ENCODE peak calls at places on chromosome 13, in four cellular contexts. D, I, N and E are unnamed samples.

GRCh38 chr13:32535140-32535539 is 3.5 kb downstream of the N4BP2L2 start:
- DNase-seq in D (no peak), I (no peak), N (no peak), E (no peak)

GRCh38 chr13:102838273-102838672 is 7.6 kb upstream of the ERCC5 start:
- DNase-seq in D (no peak), I (no peak), N (no peak), E (peak; percentile 54)

GRCh38 chr13:104008075-104008474 is 941.9 kb upstream of the SLC10A2 start:
- DNase-seq in D (no peak), I (no peak), N (no peak), E (no peak)

GRCh38 chr13:43356566-43356965 is 333.2 kb downstream of the DNAJC15 start:
- DNase-seq in D (no peak), I (no peak), N (no peak), E (no peak)

GRCh38 chr13:42883771-42884170 is 102.4 kb downstream of the FAM216B start:
- DNase-seq in D (peak; percentile 2), I (no peak), N (no peak), E (peak; percentile 68)

GRCh38 chr13:39217471-39217870 is 179.2 kb downstream of the NHLRC3 start:
- DNase-seq in D (no peak), I (no peak), N (no peak), E (no peak)

GRCh38 chr13:80921556-80921955 is 580.6 kb upstream of the SPRY2 start:
- DNase-seq in D (no peak), I (no peak), N (no peak), E (no peak)

GRCh38 chr13:98480915-98481510 is 95.9 kb downstream of the STK24 start:
- DNase-seq in D (no peak), I (no peak), N (no peak), E (no peak)

GRCh38 chr13:39561971-39562370 is 41.0 kb downstream of the LHFPL6 start:
- DNase-seq in D (no peak), I (no peak), N (no peak), E (no peak)

GRCh38 chr13:77810891-77811290 is 107.7 kb downstream of the EDNRB start:
- DNase-seq in D (no peak), I (no peak), N (no peak), E (no peak)

GRCh38 chr13:59442461-59442860 is 721.3 kb downstream of the DIAPH3 start:
- DNase-seq in D (no peak), I (no peak), N (no peak), E (no peak)

GRCh38 chr13:111937763-111938375 is 129.1 kb upstream of the SOX1 start:
- DNase-seq in D (no peak), I (no peak), N (no peak), E (no peak)

GRCh38 chr13:33514362-33514761 is 228.8 kb upstream of the STARD13 start:
- DNase-seq in D (no peak), I (no peak), N (no peak), E (no peak)

GRCh38 chr13:103140001-103140671 is 73.9 kb upstream of the SLC10A2 start:
- DNase-seq in D (peak; percentile 16), I (no peak), N (no peak), E (peak; percentile 2)

GRCh38 chr13:107680115-107680514 is 535.2 kb downstream of the LIG4 start:
- DNase-seq in D (no peak), I (no peak), N (no peak), E (no peak)

GRCh38 chr13:112616586-112617381 is 28.8 kb upstream of the TUBGCP3 start:
- DNase-seq in D (peak; percentile 55), I (no peak), N (peak; percentile 41), E (no peak)

GRCh38 chr13:39149896-39150295 is 111.6 kb downstream of the NHLRC3 start:
- DNase-seq in D (no peak), I (no peak), N (no peak), E (no peak)

GRCh38 chr13:83272076-83272475 is 610.2 kb downstream of the SLITRK1 start:
- DNase-seq in D (no peak), I (no peak), N (no peak), E (no peak)

GRCh38 chr13:85693889-85694511 is 105.2 kb downstream of the SLITRK6 start:
- DNase-seq in D (no peak), I (no peak), N (no peak), E (no peak)

GRCh38 chr13:102847272-102848234 is 1.7 kb downstream of the ERCC5 start:
- DNase-seq in D (peak; percentile 19), I (no peak), N (no peak), E (no peak)

GRCh38 chr13:20823071-20823470 is 49.3 kb upstream of the EEF1AKMT1 start:
- DNase-seq in D (no peak), I (no peak), N (no peak), E (no peak)

GRCh38 chr13:26517931-26518330 is 39.6 kb upstream of the WASF3 start:
- DNase-seq in D (no peak), I (no peak), N (no peak), E (no peak)

GRCh38 chr13:41409611-41410010 is 47.7 kb upstream of the RGCC start:
- DNase-seq in D (no peak), I (no peak), N (no peak), E (no peak)

GRCh38 chr13:41413907-41414306 is 43.4 kb upstream of the RGCC start:
- DNase-seq in D (no peak), I (no peak), N (no peak), E (no peak)

GRCh38 chr13:41411060-41411459 is 46.3 kb upstream of the RGCC start:
- DNase-seq in D (no peak), I (no peak), N (no peak), E (no peak)

GRCh38 chr13:41408061-41408460 is 49.3 kb upstream of the RGCC start:
- DNase-seq in D (no peak), I (no peak), N (no peak), E (no peak)

GRCh38 chr13:41411536-41411935 is 45.8 kb upstream of the RGCC start:
- DNase-seq in D (peak; percentile 23), I (no peak), N (no peak), E (no peak)
- TF ChIP-seq CTCF in D (peak; percentile 32), I (no peak), N (no peak), E (peak; percentile 49)

GRCh38 chr13:100566543-100566942 is 22.0 kb downstream of the GGACT start:
- DNase-seq in D (no peak), I (no peak), N (no peak), E (no peak)
- H3K4me3 ChIP-seq in D (no peak overlapping the region), I (no peak overlapping the region), N (no peak overlapping the region), E (no peak overlapping the region)

GRCh38 chr13:45817833-45818232 is 33.7 kb downstream of the SIAH3 start:
- DNase-seq in D (no peak), I (no peak), N (no peak), E (no peak)
- TF ChIP-seq CTCF in D (peak; percentile 40), I (no peak), N (no peak), E (peak; percentile 18)

DNA sequence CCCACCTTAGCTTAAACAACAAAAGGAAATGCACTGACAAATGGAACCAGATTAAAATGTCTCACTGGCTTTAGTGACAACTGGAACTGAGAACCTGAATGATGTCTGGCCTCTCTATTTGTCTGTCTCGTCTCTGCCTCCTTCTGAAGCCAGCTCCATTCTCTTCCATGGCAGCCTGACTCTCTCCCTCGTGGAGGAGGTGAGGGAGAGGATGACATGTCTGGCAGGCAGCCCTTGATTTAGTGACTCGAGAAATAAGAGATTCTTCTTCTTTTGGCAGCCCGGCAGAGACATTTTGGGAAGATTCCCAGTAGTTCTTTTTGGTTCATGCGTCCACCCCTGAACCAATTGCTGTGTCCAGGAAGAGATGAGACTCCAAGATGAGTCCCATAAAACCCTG is 131.7 kb downstream of the KLF5 start:
- DNase-seq in D (no peak), I (no peak), N (no peak), E (no peak)
- H3K4me3 ChIP-seq in D (no peak overlapping the region), I (no peak overlapping the region), N (no peak overlapping the region), E (no peak overlapping the region)

DNA sequence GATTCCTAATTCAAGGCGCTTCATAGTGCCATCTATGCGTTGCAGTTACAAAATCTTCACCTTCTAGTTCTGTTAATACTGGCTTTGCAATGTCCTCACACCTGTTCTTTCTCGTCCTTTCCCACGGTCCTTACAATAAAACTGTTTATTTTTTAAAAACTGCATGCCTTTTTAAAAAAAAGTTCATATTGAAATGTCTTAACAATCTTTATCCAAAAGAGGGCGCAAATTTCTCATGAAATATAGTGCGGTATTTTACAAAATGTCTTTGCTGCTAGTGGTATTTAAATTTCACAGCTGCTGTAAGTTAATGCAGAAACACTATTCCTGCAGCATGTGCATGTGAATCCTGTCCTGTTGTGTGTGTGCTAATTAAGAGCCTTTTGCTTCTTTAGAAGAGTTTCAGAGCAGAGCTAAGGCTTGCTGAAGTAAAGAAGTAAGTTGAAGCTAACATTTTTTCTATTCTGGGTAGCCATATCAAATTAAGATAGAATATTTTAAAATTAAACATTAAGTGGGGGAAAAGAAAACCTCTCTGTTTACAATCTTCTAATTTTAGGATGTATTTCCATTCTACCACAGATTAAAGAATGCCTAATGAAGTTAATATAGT is 15.8 kb upstream of the CLDN10 start:
- DNase-seq in D (peak; percentile 15), I (no peak), N (peak; percentile 67), E (peak; percentile 65)
- TF ChIP-seq CTCF in D (peak; percentile 9), I (peak; percentile 29), N (peak; percentile 77), E (no peak)

DNA sequence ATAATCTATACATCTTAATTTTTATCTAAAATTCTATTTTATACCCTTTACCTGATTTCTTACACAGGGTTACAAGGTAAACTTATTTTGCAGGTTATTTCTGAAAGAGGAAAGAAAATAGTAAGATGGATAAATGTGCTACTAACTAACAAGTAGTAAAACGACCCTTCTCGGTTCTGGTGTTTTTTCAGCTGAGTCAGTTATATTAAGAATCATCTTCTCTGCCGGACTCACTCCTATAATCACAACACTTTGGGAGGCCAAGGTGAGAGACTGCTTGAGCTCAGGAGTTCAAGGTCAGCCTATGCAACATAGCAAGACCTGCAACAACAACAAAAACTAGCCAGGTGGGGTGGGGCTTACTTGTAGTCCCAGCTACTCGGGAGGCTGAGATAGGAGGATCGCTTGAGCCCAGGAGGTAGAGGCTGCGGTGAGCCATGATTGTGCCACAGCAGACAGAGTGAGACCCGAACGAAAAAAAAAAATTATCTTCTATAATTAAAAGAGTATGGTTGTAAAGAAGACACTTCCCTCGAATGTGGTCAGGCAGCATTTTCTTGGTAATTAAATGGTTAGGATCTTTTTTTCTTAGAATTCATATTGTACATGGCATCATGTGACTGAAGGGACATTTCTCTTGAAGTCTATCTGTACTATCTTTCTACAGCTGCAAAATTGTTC is 27.9 kb upstream of the RCBTB2 start:
- DNase-seq in D (no peak), I (no peak), N (no peak), E (no peak)
- H3K4me3 ChIP-seq in D (no peak overlapping the region), I (no peak overlapping the region), N (no peak overlapping the region), E (no peak overlapping the region)

DNA sequence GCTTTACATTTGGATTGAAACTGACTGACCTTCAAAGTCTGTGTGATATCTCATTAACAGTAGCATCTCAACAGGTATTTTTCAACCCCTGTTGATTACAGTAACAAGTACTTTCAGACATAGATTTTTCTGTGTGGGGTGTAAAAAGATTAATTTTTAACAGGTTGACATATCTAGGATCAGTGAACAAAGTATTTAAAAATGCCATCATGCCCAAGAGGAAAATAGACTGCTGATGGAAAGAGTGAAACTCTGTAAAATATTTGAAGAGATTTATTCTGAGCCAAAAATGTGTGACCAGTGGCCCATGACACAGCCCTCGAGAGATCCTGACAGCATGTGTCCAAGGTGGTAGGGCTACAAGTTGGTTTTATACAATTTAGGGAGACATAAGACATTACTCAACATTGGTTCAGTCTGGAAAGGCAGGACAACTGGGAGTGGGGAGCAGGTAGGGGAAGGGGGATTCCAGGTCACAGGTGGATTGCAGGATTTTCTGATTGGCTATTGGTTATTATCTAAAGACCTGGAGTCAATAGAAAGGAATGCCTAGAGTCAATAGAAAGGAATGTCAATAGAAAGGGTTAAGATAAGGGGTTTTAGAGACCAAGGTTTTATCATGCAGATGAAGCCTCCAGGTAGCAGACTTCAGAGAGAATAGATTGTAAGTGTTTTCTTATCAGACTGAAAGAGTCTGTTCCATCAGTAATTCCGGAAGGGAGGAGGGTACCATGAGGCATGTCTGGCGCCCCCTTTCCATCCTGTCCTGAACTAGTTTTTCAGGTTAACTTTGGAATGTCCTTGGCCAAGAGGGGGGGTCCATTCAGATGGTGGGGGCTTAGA is 29.1 kb downstream of the TNFRSF19 start:
- DNase-seq in D (no peak), I (no peak), N (no peak), E (no peak)
- TF ChIP-seq CTCF in D (peak; percentile 26), I (no peak), N (no peak), E (no peak)